ENCODE peak calls at places on chromosomes 5 and 9, in seven cellular contexts. E, N, Q, A, Y, C and G are unnamed samples.

GRCh38 chr5:123448017-123448617 is 24.9 kb upstream of the CEP120 start:
- DNase-seq in Y (no peak), A (no peak), C (no peak), E (no peak), N (no peak), Q (no peak), G (no peak)

GRCh38 chr9:128457207-128457606 is 1.4 kb downstream of the ODF2 start:
- DNase-seq in Q (no peak), Y (no peak), E (no peak), A (peak), C (no peak), N (peak), G (peak)

GRCh38 chr9:108768739-108769138 is 87.0 kb downstream of the ACTL7B start:
- DNase-seq in A (no peak), Q (no peak), Y (no peak), E (no peak), N (no peak), C (no peak), G (no peak)

GRCh38 chr5:154038241-154038603 is 488 bp downstream of the FAM114A2 start:
- DNase-seq in E (no peak), Q (no peak), Y (no peak), N (no peak), C (no peak), A (no peak), G (no peak)

GRCh38 chr9:114930063-114930812 is at the start of gene TNFSF8:
- DNase-seq in Q (no peak), N (no peak), E (no peak), C (no peak), A (no peak), Y (no peak), G (no peak)

GRCh38 chr5:142145106-142145900 is 36.7 kb downstream of the NDFIP1 start:
- DNase-seq in E (peak), N (peak), Q (no peak), Y (peak), A (peak), C (peak), G (peak)

GRCh38 chr9:123323482-123324013 is 32.4 kb upstream of the CRB2 start:
- DNase-seq in C (no peak), Y (no peak), A (no peak), Q (no peak), E (no peak), N (no peak), G (no peak)

GRCh38 chr9:117645245-117645636 is 59.0 kb upstream of the TLR4 start:
- DNase-seq in A (no peak), C (no peak), Q (no peak), E (no peak), Y (no peak), N (no peak), G (no peak)

GRCh38 chr9:9469271-9469670 is 1143.5 kb downstream of the PTPRD start:
- DNase-seq in N (no peak), A (no peak), E (no peak), C (no peak), Q (no peak), Y (no peak), G (no peak)

GRCh38 chr5:167414611-167415010 is 876.8 kb upstream of the WWC1 start:
- DNase-seq in Q (no peak), A (no peak), N (no peak), C (no peak), Y (no peak), E (no peak), G (no peak)

GRCh38 chr9:30299126-30299780 is 2085.2 kb upstream of the ACO1 start:
- DNase-seq in Y (no peak), N (no peak), Q (no peak), E (no peak), A (no peak), C (no peak), G (no peak)

DNA sequence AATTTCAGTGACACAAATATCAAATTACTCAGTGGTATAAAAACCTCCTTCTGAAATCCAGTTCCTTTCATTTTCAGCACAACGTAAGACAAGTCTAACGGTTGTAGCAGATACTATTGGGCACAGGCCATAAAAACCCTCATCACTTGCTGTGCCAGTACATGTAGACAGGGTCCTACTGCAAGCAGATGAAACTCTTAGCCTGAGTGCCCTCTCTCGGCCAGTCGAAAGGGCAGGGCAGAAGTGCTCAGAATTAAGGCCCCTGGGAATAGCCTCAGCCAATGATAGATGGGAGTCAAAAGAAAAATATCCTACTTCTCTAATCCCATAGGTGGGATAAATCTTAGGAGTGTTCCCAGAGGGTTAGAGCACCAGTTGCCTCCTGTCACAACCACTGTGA is 168.5 kb upstream of the FER start:
- DNase-seq in A (peak), C (no peak), Y (no peak), Q (no peak), E (no peak), N (no peak), G (peak)
- H3K4ac ChIP-seq in A (no peak), C (no peak), Y (no peak), Q (no peak), E (no peak), N (no peak), G (peak)

GRCh38 chr5:131536211-131536826 is 98.7 kb downstream of the RAPGEF6 start:
- DNase-seq in N (no peak), Q (no peak), A (no peak), C (peak), Y (peak), E (peak), G (no peak)
- H3K4ac ChIP-seq in N (no peak), Q (no peak), A (no peak), C (no peak), Y (no peak), E (no peak), G (no peak)

GRCh38 chr9:105204416-105204815 is 40.0 kb upstream of the SLC44A1 start:
- DNase-seq in E (no peak), Y (no peak), Q (no peak), N (no peak), A (no peak), C (no peak), G (no peak)
- H3K4ac ChIP-seq in E (no peak), Y (no peak), Q (no peak), N (no peak), A (no peak), C (no peak), G (no peak)

DNA sequence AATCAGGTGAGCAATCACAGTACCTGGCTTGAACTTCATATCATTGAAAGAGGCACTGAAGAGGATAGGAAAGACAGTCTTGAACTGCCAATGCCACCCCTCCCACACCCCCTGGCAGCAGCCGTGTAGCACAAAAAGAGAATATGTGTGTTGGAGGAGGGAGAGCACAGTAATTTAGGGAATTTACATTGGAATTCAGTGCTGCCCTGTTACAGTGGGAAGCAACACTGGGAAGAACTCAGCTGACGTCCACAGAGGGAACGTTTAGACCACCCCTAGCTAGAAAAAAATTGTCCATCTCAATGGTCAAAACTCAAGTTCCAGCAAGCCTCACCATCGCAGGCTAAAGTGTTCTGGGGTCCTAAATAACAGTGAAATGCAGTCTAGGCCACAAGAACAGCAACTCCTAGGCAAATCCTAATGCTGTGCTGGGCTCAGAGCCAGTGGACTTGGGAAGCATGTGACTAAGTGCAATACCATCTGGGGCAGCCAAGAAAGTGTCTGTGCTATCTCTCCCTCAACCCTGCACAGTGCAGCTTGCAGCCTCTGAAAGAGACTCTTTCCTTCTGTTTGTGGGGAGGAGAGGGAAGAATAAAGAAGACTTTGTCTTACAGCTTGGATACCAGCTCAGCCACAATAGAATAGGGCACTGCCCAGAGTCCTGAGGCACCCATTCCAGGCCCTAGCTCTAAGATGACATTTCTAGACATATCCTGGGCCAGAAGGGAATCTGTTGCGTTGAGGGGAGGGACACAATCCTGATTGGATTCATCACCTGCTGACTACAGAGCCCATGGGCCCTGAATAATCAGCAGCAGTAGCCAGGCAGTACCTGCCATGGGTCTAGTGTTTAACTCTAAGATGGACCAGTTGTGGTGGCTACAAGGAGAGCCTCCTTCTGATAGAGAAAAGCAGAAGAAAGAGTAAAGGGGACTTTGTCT is 62.1 kb upstream of the VLDLR start:
- DNase-seq in N (no peak), E (peak), C (peak), Y (peak), A (no peak), Q (no peak), G (peak)
- H3K4ac ChIP-seq in N (no peak), E (no peak), C (peak), Y (peak), A (no peak), Q (no peak), G (no peak)

GRCh38 chr5:178193251-178193809 is 6.2 kb upstream of the GMCL2 start:
- DNase-seq in N (no peak), C (no peak), A (no peak), Y (no peak), E (no peak), Q (no peak), G (no peak)
- H3K4ac ChIP-seq in N (no peak), C (no peak), A (no peak), Y (no peak), E (no peak), Q (no peak), G (no peak)

DNA sequence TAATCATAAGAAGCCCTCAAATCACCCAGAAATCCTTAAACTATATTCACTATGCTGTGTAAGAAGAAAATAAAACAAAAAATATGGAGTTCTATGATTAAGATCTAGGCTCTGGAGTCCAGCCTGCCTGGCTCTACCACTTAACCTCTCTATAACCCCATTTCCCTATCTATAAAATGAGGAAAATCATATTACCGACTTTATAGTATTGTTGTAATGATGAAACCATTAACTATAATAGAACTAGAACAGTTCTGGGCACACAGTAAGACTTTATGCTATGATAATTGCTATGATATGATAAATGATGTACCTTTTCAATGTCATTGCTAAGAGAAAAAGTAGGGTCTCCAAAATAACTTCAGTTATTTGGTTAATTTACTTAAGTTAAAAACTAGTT is 40.3 kb downstream of the MPDZ start:
- DNase-seq in A (no peak), N (no peak), Y (no peak), Q (no peak), E (no peak), C (no peak), G (no peak)
- H3K4ac ChIP-seq in A (no peak), N (no peak), Y (no peak), Q (no peak), E (no peak), C (no peak), G (no peak)

DNA sequence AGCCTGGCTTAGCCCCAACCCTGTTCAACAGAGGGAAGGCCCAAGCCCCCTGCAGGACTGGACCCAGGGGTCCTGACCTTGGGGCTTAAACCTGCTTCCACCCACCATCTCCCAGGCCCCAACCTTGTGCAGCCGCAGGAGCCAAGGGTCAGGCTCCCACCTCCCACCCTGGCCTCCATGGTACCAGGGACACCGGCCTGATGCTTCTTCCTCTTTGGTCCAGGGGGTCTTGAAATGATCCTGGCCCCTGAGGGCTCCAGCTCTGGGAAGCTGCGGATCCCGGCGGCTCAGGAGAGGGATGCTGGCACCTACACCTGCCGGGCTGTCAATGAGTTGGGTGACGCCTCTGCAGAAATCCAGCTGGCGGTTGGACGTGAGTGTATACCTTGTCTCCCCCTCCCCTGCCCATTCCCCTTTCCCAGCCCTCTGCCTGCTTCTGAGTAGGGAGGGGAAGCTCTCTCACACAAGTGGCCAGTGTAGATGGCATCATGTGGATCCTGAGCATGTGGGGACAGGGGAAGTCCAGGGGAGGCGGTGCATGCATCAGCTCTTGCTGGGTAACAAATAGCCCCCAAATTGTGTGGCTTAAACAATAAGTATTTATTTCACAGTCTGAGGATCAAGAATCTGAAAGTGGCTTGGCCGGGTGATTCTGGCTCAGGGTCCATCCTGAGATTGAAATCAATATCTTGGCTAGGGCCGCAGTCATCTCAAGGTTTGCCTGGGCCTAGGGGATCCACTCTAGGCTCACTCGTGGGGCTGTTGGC is 44.3 kb downstream of the HMCN2 start:
- DNase-seq in Y (no peak), A (no peak), Q (no peak), E (no peak), N (no peak), C (no peak), G (no peak)
- H3K4ac ChIP-seq in Y (no peak), A (no peak), Q (no peak), E (no peak), N (no peak), C (no peak), G (no peak)

GRCh38 chr9:77021289-77021927 is 2.0 kb downstream of the FOXB2 start:
- DNase-seq in N (no peak), C (no peak), Y (no peak), Q (peak), E (peak), A (no peak), G (peak)
- H3K4ac ChIP-seq in N (no peak), C (no peak), Y (no peak), Q (no peak), E (no peak), A (no peak), G (no peak)

GRCh38 chr9:94631599-94631998 is 7.7 kb downstream of the FBP1 start:
- DNase-seq in C (no peak), N (no peak), A (no peak), Y (no peak), Q (no peak), E (no peak), G (no peak)

GRCh38 chr9:94630281-94630680 is 9.0 kb downstream of the FBP1 start:
- DNase-seq in Y (no peak), C (no peak), A (no peak), N (no peak), E (no peak), Q (no peak), G (no peak)

GRCh38 chr9:94627287-94627686 is 12.0 kb downstream of the FBP1 start:
- DNase-seq in A (no peak), E (no peak), C (no peak), N (no peak), Y (no peak), Q (no peak), G (peak)

GRCh38 chr9:94630833-94631232 is 8.5 kb downstream of the FBP1 start:
- DNase-seq in Q (no peak), E (no peak), C (no peak), N (no peak), Y (no peak), A (no peak), G (no peak)

DNA sequence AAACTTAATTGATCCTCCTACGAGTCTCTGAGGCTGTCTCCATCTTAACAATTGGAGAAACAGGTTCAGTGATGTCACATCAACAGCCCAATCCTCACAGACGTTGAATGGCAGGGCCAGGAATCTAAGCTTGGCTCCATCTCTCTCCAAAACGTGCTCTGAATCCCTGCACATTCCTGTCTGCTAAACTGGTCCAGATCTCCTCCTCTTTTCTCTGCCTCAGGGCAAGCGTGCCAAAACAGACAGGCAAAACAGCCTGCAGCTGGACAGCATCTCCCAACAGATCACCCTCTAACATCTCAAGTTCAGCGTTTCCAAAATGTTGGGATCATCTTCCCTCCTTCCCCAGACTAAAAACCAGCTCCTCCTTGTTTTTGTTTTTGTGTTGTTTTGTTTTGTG is 6.6 kb downstream of the FBP1 start:
- DNase-seq in E (no peak), A (no peak), N (no peak), C (no peak), Y (peak), Q (no peak), G (no peak)
- H3K4ac ChIP-seq in E (no peak), A (no peak), N (no peak), C (no peak), Y (no peak), Q (no peak), G (no peak)

DNA sequence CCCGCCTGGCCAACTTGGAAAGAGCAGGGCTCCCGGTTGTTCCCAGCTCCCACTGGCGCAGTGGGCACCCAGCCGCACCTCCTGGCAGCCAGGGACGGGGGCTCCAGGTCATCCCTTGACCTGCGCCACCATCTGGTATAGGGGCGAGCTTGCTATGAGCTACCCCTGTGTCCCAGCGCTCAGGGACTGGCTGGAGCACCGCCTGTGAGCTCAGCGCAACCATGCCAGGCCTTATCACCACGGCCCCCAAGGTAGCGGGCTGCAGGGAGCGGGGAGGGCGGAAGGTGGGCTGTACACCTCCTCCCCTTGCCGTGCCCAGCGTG is 15.4 kb upstream of the RASA1 start:
- DNase-seq in C (no peak), A (no peak), N (no peak), Y (no peak), Q (no peak), E (no peak), G (no peak)
- H3K4ac ChIP-seq in C (no peak), A (no peak), N (no peak), Y (no peak), Q (no peak), E (no peak), G (no peak)